ENCODE peak calls at places on chromosome 1, in four cellular contexts. One of them, this sample, is unnamed. For H3K36me3, the result is how much of the 10 kb centered on the place peaks cover.

GRCh38 chr1:205936846-205937707 is 6.2 kb downstream of the SLC26A9 start:
- DNase-seq in psoas muscle: no peak
- DNase-seq in right lobe of liver: no peak
- DNase-seq in adrenal gland: no peak
- DNase-seq in this sample: no peak

GRCh38 chr1:160460683-160461287 is 60.4 kb downstream of the VANGL2 start:
- DNase-seq in psoas muscle: no peak
- DNase-seq in right lobe of liver: no peak
- DNase-seq in adrenal gland: no peak
- DNase-seq in this sample: no peak

GRCh38 chr1:32870615-32871363 is at the start of gene FNDC5:
- DNase-seq in psoas muscle: no peak
- DNase-seq in right lobe of liver: no peak
- DNase-seq in adrenal gland: no peak
- DNase-seq in this sample: peak

GRCh38 chr1:10415211-10415930 is 14.9 kb upstream of the CENPS start:
- DNase-seq in psoas muscle: no peak
- DNase-seq in right lobe of liver: no peak
- DNase-seq in adrenal gland: peak
- DNase-seq in this sample: no peak

GRCh38 chr1:19775317-19775716 is 24.4 kb downstream of the TMCO4 start:
- DNase-seq in psoas muscle: no peak
- DNase-seq in right lobe of liver: no peak
- DNase-seq in adrenal gland: no peak
- DNase-seq in this sample: no peak

GRCh38 chr1:215284966-215285365 is 202.4 kb downstream of the KCNK2 start:
- DNase-seq in psoas muscle: no peak
- DNase-seq in right lobe of liver: no peak
- DNase-seq in adrenal gland: no peak
- DNase-seq in this sample: no peak

GRCh38 chr1:170881268-170882265 is 53.8 kb upstream of the MROH9 start:
- DNase-seq in psoas muscle: no peak
- DNase-seq in right lobe of liver: no peak
- DNase-seq in adrenal gland: peak
- DNase-seq in this sample: no peak

GRCh38 chr1:33048426-33048825 is 11.7 kb upstream of the AK2 start:
- DNase-seq in psoas muscle: no peak
- DNase-seq in right lobe of liver: no peak
- DNase-seq in adrenal gland: no peak
- DNase-seq in this sample: no peak

GRCh38 chr1:205049479-205049878 is 6.5 kb downstream of the CNTN2 start:
- DNase-seq in psoas muscle: no peak
- DNase-seq in right lobe of liver: no peak
- DNase-seq in adrenal gland: peak
- DNase-seq in this sample: no peak

GRCh38 chr1:73637275-73637674 is 560.7 kb downstream of the LRRIQ3 start:
- DNase-seq in psoas muscle: no peak
- DNase-seq in right lobe of liver: no peak
- DNase-seq in adrenal gland: no peak
- DNase-seq in this sample: no peak

GRCh38 chr1:203627819-203628184 is 1.2 kb downstream of the ATP2B4 start:
- DNase-seq in psoas muscle: no peak
- DNase-seq in right lobe of liver: no peak
- DNase-seq in adrenal gland: peak
- DNase-seq in this sample: no peak

GRCh38 chr1:239250353-239251035 is 135.9 kb upstream of the CHRM3 start:
- DNase-seq in psoas muscle: no peak
- DNase-seq in right lobe of liver: no peak
- DNase-seq in adrenal gland: no peak
- DNase-seq in this sample: peak

GRCh38 chr1:119320100-119320499 is 48.5 kb upstream of the HAO2 start:
- DNase-seq in psoas muscle: no peak
- DNase-seq in right lobe of liver: no peak
- DNase-seq in adrenal gland: no peak
- DNase-seq in this sample: no peak

GRCh38 chr1:78492376-78492950 is 1.7 kb downstream of the PTGFR start:
- DNase-seq in psoas muscle: no peak
- DNase-seq in right lobe of liver: no peak
- DNase-seq in adrenal gland: peak
- DNase-seq in this sample: no peak

GRCh38 chr1:211586538-211586937 is 7.6 kb upstream of the SLC30A1 start:
- DNase-seq in psoas muscle: no peak
- DNase-seq in right lobe of liver: no peak
- DNase-seq in adrenal gland: no peak
- DNase-seq in this sample: no peak

GRCh38 chr1:53242381-53242780 is 4.1 kb upstream of the MAGOH start:
- DNase-seq in psoas muscle: no peak
- DNase-seq in right lobe of liver: no peak
- DNase-seq in adrenal gland: no peak
- DNase-seq in this sample: no peak
- H3K27ac ChIP-seq in psoas muscle: no peak
- H3K27ac ChIP-seq in right lobe of liver: no peak
- H3K27ac ChIP-seq in adrenal gland: no peak
- H3K27ac ChIP-seq in this sample: no peak

DNA sequence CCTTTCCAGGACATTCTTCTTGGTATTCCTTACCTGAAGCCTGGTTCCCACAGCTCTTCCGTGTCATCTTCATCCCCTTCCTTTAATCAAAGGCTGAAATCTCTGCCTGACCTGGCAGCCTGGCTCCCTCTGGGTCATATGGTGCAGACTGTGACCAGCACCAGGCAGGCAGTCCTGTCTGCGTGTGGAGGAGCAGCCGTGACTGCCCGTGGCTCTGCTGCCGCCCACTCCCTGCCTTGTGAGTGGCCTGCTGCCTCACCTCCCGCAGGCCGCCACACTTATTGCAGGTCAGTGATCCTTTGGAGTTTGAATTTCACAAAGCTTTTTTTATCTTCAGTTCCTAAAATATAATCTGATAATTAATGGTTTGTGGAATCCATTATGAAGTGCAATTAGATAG is 36.2 kb upstream of the EPHA8 start:
- DNase-seq in psoas muscle: peak
- DNase-seq in right lobe of liver: no peak
- DNase-seq in adrenal gland: no peak
- DNase-seq in this sample: no peak
- H3K36me3 ChIP-seq in psoas muscle: under half
- H3K36me3 ChIP-seq in right lobe of liver: under half
- H3K36me3 ChIP-seq in adrenal gland: half or more
- H3K36me3 ChIP-seq in this sample: under half

GRCh38 chr1:172582889-172583288 is 49.9 kb downstream of the SUCO start:
- DNase-seq in psoas muscle: no peak
- DNase-seq in right lobe of liver: no peak
- DNase-seq in adrenal gland: no peak
- DNase-seq in this sample: no peak
- H3K27ac ChIP-seq in psoas muscle: no peak
- H3K27ac ChIP-seq in right lobe of liver: no peak
- H3K27ac ChIP-seq in adrenal gland: no peak
- H3K27ac ChIP-seq in this sample: no peak

DNA sequence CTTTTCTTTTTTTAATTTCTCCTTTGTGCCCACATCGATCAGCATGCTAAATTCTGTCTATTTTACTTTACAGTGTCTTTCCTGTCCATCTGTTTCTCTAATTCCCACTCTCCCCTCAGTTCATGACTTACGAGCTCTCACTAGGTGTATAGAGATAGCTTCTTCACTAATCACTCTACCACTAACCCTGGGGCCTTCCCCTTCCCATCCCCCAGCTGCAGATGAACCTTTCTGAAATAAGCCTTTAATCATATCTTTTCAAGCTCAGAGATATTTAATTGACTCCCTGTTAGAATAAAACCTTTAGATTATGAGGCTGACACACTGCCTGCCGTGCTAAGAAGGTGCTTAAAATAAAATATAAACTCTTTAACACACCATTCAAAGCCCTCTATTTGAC is 66.3 kb upstream of the BMP8A start:
- DNase-seq in psoas muscle: no peak
- DNase-seq in right lobe of liver: no peak
- DNase-seq in adrenal gland: no peak
- DNase-seq in this sample: no peak
- H3K36me3 ChIP-seq in psoas muscle: under half
- H3K36me3 ChIP-seq in right lobe of liver: under half
- H3K36me3 ChIP-seq in adrenal gland: half or more
- H3K36me3 ChIP-seq in this sample: under half

GRCh38 chr1:235013512-235013911 is 115.1 kb downstream of the TOMM20 start:
- DNase-seq in psoas muscle: no peak
- DNase-seq in right lobe of liver: no peak
- DNase-seq in adrenal gland: peak
- DNase-seq in this sample: peak

GRCh38 chr1:235011064-235011598 is 117.5 kb downstream of the TOMM20 start:
- DNase-seq in psoas muscle: no peak
- DNase-seq in right lobe of liver: no peak
- DNase-seq in adrenal gland: peak
- DNase-seq in this sample: no peak

GRCh38 chr1:235012436-235013210 is 116.0 kb downstream of the TOMM20 start:
- DNase-seq in psoas muscle: no peak
- DNase-seq in right lobe of liver: no peak
- DNase-seq in adrenal gland: peak
- DNase-seq in this sample: no peak

GRCh38 chr1:235009561-235010306 is 118.9 kb downstream of the TOMM20 start:
- DNase-seq in psoas muscle: no peak
- DNase-seq in right lobe of liver: no peak
- DNase-seq in adrenal gland: peak
- DNase-seq in this sample: no peak

DNA sequence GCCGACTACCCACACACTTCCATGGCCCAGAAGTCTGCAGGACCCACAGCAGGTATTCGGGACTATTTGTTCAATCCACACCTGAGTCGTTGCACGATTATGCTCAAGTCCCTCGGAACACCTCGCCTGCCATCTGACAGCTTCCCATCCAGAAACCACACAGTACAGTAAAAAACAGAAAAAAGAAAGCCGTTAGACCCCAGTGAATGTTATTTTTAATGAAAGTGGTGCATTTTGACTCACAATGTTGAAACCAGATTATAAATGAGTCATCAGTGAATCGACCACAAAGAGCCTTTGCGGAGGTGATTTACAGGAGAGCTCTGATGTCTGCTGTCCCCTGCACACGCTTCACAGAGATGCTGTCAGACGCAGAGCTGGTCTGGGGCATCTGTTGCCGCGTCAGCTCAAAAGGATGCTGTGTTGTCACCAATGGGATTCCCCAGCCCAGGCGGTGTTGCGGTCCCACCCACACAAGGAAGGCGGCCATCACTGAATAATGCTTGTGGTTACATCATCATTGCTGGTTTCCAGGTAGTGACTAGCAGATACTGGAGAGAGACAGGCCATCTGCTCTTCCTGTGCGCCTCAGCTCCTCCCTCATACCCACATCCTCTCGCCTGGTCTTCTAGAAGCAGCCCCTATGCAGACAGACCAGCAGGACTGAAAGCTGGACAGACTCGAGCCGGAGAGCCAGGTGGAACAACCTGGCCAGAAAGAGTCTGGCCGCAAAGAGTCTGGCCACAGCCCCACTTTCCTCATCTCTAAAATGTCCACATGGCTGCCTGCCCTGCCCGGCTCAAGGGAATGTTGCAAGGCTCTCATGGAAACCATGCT is 116.8 kb downstream of the TOMM20 start:
- DNase-seq in psoas muscle: peak
- DNase-seq in right lobe of liver: peak
- DNase-seq in adrenal gland: peak
- DNase-seq in this sample: peak
- H3K27ac ChIP-seq in psoas muscle: peak
- H3K27ac ChIP-seq in right lobe of liver: peak
- H3K27ac ChIP-seq in adrenal gland: no peak
- H3K27ac ChIP-seq in this sample: peak

DNA sequence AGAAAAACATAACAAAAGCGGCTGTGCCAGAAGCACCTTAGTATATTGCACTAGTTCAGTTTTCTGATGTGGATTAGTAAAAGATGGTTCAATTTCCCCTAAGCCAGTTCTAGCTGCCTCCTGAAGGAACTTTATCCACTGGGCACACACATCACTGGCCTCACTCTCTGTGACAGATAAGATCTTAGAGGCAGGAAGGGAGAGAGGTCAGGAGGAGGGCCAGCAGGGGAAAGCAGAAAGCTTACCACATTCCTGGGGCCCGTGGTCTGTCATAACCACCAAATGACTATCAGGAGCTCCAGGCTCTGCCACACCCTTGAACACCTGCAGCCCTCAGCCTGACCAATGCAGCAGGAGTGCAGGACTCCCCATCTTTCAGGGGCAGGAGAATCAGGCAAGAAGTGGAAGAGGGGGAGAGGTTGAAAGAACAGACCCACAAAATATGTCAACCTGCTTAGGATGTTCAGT is 37.8 kb downstream of the LRRC71 start:
- DNase-seq in psoas muscle: no peak
- DNase-seq in right lobe of liver: no peak
- DNase-seq in adrenal gland: no peak
- DNase-seq in this sample: no peak
- H3K36me3 ChIP-seq in psoas muscle: under half
- H3K36me3 ChIP-seq in right lobe of liver: under half
- H3K36me3 ChIP-seq in adrenal gland: half or more
- H3K36me3 ChIP-seq in this sample: half or more

DNA sequence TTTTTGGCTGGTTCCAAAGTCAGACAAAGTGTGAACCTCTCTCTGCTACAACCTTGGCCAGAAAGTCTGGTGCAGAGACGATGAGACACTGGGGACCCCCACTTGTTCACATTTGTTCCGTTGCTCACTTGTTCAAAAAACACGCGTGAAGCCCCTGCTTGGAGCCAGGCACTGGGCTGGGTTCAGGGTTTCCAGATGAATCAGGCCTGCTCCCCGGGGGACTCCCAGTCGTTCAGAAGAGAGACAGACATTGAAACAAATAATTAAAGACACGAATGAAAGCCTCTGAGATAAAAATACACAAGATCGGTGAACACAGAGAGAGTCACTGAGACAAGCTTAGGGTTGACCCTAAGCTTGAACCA is 101.5 kb upstream of the RUNX3 start:
- DNase-seq in psoas muscle: no peak
- DNase-seq in right lobe of liver: no peak
- DNase-seq in adrenal gland: no peak
- DNase-seq in this sample: no peak
- H3K27ac ChIP-seq in psoas muscle: no peak
- H3K27ac ChIP-seq in right lobe of liver: no peak
- H3K27ac ChIP-seq in adrenal gland: no peak
- H3K27ac ChIP-seq in this sample: no peak

GRCh38 chr1:209845405-209845725 is 17.6 kb downstream of the UTP25 start:
- DNase-seq in psoas muscle: no peak
- DNase-seq in right lobe of liver: no peak
- DNase-seq in adrenal gland: no peak
- DNase-seq in this sample: no peak
- H3K36me3 ChIP-seq in psoas muscle: under half
- H3K36me3 ChIP-seq in right lobe of liver: under half
- H3K36me3 ChIP-seq in adrenal gland: half or more
- H3K36me3 ChIP-seq in this sample: under half

GRCh38 chr1:47898156-47898825 is 98.9 kb downstream of the TRABD2B start:
- DNase-seq in psoas muscle: no peak
- DNase-seq in right lobe of liver: no peak
- DNase-seq in adrenal gland: no peak
- DNase-seq in this sample: no peak

GRCh38 chr1:47903723-47904122 is 93.5 kb downstream of the TRABD2B start:
- DNase-seq in psoas muscle: no peak
- DNase-seq in right lobe of liver: no peak
- DNase-seq in adrenal gland: no peak
- DNase-seq in this sample: no peak

GRCh38 chr1:47906009-47906432 is 91.2 kb downstream of the TRABD2B start:
- DNase-seq in psoas muscle: no peak
- DNase-seq in right lobe of liver: no peak
- DNase-seq in adrenal gland: peak
- DNase-seq in this sample: no peak

GRCh38 chr1:47906466-47907191 is 90.6 kb downstream of the TRABD2B start:
- DNase-seq in psoas muscle: no peak
- DNase-seq in right lobe of liver: no peak
- DNase-seq in adrenal gland: no peak
- DNase-seq in this sample: no peak

GRCh38 chr1:47901001-47901575 is 96.1 kb downstream of the TRABD2B start:
- DNase-seq in psoas muscle: no peak
- DNase-seq in right lobe of liver: no peak
- DNase-seq in adrenal gland: no peak
- DNase-seq in this sample: no peak
- H3K27ac ChIP-seq in psoas muscle: no peak
- H3K27ac ChIP-seq in right lobe of liver: no peak
- H3K27ac ChIP-seq in adrenal gland: no peak
- H3K27ac ChIP-seq in this sample: no peak